ENCODE peak calls at places on chromosomes 5 and 9, in four cellular contexts. O, S, M and E are unnamed samples.
A peak's percentile ranks its signal among the peaks of the same experiment; 100 is the strongest.

GRCh38 chr9:91157891-91158660 is 203.6 kb downstream of the AUH start:
- DNase-seq in O (no peak), S (no peak), M (no peak), E (no peak)

GRCh38 chr5:111135946-111136345 is 43.8 kb downstream of the WDR36 start:
- DNase-seq in O (no peak), S (peak; percentile 35), M (no peak), E (peak; percentile 83)

GRCh38 chr5:133489632-133490031 is 122.7 kb downstream of the FSTL4 start:
- DNase-seq in O (no peak), S (no peak), M (no peak), E (peak; percentile 37)

GRCh38 chr9:4126184-4126865 is 173.5 kb downstream of the GLIS3 start:
- DNase-seq in O (no peak), S (peak; percentile 86), M (peak; percentile 46), E (peak; percentile 72)

GRCh38 chr5:59036274-59036961 is 453.5 kb downstream of the RAB3C start:
- DNase-seq in O (peak; percentile 33), S (peak; percentile 95), M (no peak), E (peak; percentile 93)

GRCh38 chr5:5978501-5979361 is 399.6 kb downstream of the MED10 start:
- DNase-seq in O (no peak), S (no peak), M (no peak), E (no peak)

GRCh38 chr9:33211695-33212393 is 28.1 kb upstream of the SPINK4 start:
- DNase-seq in O (no peak), S (no peak), M (peak; percentile 18), E (peak; percentile 82)

GRCh38 chr9:112867275-112867991 is 23.2 kb downstream of the SLC46A2 start:
- DNase-seq in O (no peak), S (peak; percentile 66), M (peak; percentile 41), E (peak; percentile 90)

GRCh38 chr9:75146229-75146628 is 57.9 kb downstream of the OSTF1 start:
- DNase-seq in O (no peak), S (peak; percentile 70), M (no peak), E (peak; percentile 69)

GRCh38 chr9:96856363-96857286 is 2.3 kb upstream of the ZNF782 start:
- DNase-seq in O (no peak), S (peak; percentile 71), M (no peak), E (peak; percentile 67)

GRCh38 chr5:16066810-16067209 is 112.8 kb downstream of the MARCHF11 start:
- DNase-seq in O (no peak), S (no peak), M (no peak), E (no peak)

GRCh38 chr9:129162901-129163670 is 15.0 kb downstream of the IER5L start:
- DNase-seq in O (no peak), S (no peak), M (no peak), E (no peak)

GRCh38 chr5:14039576-14039975 is 95.1 kb upstream of the DNAH5 start:
- DNase-seq in O (no peak), S (peak; percentile 50), M (peak; percentile 31), E (peak; percentile 87)

GRCh38 chr5:20157089-20157488 is 169.1 kb upstream of the CDH18 start:
- DNase-seq in O (no peak), S (no peak), M (no peak), E (no peak)

GRCh38 chr9:17229945-17230560 is 95.2 kb downstream of the CNTLN start:
- DNase-seq in O (no peak), S (no peak), M (no peak), E (no peak)

GRCh38 chr5:43332401-43332800 is 19.2 kb upstream of the HMGCS1 start:
- DNase-seq in O (no peak), S (no peak), M (no peak), E (no peak)

GRCh38 chr9:127572961-127573727 is 38.9 kb upstream of the STXBP1 start:
- DNase-seq in O (no peak), S (peak; percentile 71), M (no peak), E (no peak)

GRCh38 chr9:30723656-30724055 is 1660.8 kb upstream of the ACO1 start:
- DNase-seq in O (no peak), S (peak; percentile 40), M (no peak), E (peak; percentile 31)

GRCh38 chr9:83920469-83920941 is 727 bp downstream of the KIF27 start:
- DNase-seq in O (peak; percentile 58), S (peak; percentile 71), M (peak; percentile 60), E (peak; percentile 63)

GRCh38 chr9:133855802-133856592 is 117.8 kb upstream of the SARDH start:
- DNase-seq in O (peak; percentile 44), S (peak; percentile 74), M (no peak), E (no peak)

GRCh38 chr9:33109097-33109496 is 32.6 kb upstream of the SMU1 start:
- DNase-seq in O (no peak), S (no peak), M (no peak), E (no peak)

GRCh38 chr9:21434202-21435014 is 5.8 kb upstream of the IFNA1 start:
- DNase-seq in O (no peak), S (peak; percentile 78), M (peak; percentile 28), E (peak; percentile 40)

GRCh38 chr5:42514759-42515158 is 91.5 kb downstream of the GHR start:
- DNase-seq in O (no peak), S (no peak), M (no peak), E (peak; percentile 7)

GRCh38 chr5:149834246-149834855 is 104.2 kb downstream of the PPARGC1B start:
- DNase-seq in O (peak; percentile 55), S (peak; percentile 90), M (peak; percentile 87), E (peak; percentile 62)

GRCh38 chr5:174413520-174414314 is 310.7 kb upstream of the MSX2 start:
- DNase-seq in O (no peak), S (peak; percentile 4), M (no peak), E (no peak)

GRCh38 chr5:1667648-1668140 is 131.9 kb downstream of the MRPL36 start:
- DNase-seq in O (no peak), S (no peak), M (no peak), E (no peak)

GRCh38 chr9:82560036-82560435 is 502.9 kb downstream of the RASEF start:
- DNase-seq in O (no peak), S (no peak), M (no peak), E (no peak)

GRCh38 chr5:14560091-14560595 is 21.4 kb upstream of the OTULINL start:
- DNase-seq in O (no peak), S (no peak), M (no peak), E (no peak)

GRCh38 chr9:116303270-116303904 is 149.8 kb downstream of the PAPPA start:
- DNase-seq in O (no peak), S (no peak), M (no peak), E (no peak)

GRCh38 chr5:169637085-169637855 is at the start of gene DOCK2:
- DNase-seq in O (no peak), S (no peak), M (no peak), E (no peak)

GRCh38 chr5:169634606-169635005 is 2.5 kb upstream of the DOCK2 start:
- DNase-seq in O (no peak), S (no peak), M (no peak), E (no peak)

GRCh38 chr5:169637856-169638190 is 748 bp downstream of the DOCK2 start:
- DNase-seq in O (no peak), S (no peak), M (no peak), E (no peak)

GRCh38 chr5:169635933-169636332 is 1.1 kb upstream of the DOCK2 start:
- DNase-seq in O (no peak), S (no peak), M (no peak), E (no peak)

DNA sequence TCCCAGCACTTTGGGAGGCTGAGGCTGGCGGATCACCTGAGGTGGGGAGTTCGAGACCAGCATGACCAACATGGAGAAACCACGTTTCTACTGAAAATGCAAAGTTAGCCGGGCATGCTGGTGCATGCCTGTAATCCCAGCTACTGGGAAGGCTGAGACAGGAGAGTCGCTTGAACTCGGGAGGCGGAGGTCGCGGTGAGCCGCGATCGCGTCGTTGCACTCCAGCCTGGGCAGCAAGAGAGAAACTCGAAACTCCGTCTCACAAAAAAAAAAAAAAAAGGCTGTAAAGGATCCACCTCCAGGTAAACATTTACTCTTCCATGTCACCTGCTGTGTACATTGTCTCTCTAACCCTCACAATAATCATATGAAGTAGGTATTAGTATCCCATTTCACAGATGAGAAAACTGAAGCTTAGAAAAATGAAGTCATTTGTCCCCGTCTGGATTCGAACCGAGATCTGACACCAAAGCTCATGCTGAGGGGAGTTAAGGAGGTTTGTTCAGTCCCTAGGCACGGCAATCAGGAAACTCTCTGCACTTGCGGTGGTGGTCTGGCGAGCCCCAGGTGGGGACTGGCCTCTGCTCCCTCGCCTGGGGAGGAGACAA is 494 bp upstream of the DOCK2 start:
- DNase-seq in O (no peak), S (no peak), M (no peak), E (no peak)
- H3K4me3 ChIP-seq in O (no peak overlapping the region), S (peak overlapping the region; percentile 23), M (no peak overlapping the region), E (no peak overlapping the region)

GRCh38 chr9:25517701-25518100 is 160.5 kb downstream of the TUSC1 start:
- DNase-seq in O (no peak), S (no peak), M (no peak), E (no peak)

GRCh38 chr9:25513509-25514033 is 164.7 kb downstream of the TUSC1 start:
- DNase-seq in O (no peak), S (no peak), M (no peak), E (peak; percentile 1)

GRCh38 chr9:25519286-25519685 is 159.0 kb downstream of the TUSC1 start:
- DNase-seq in O (no peak), S (no peak), M (no peak), E (peak; percentile 6)
- H3K4me3 ChIP-seq in O (no peak overlapping the region), S (no peak overlapping the region), M (no peak overlapping the region), E (no peak overlapping the region)

DNA sequence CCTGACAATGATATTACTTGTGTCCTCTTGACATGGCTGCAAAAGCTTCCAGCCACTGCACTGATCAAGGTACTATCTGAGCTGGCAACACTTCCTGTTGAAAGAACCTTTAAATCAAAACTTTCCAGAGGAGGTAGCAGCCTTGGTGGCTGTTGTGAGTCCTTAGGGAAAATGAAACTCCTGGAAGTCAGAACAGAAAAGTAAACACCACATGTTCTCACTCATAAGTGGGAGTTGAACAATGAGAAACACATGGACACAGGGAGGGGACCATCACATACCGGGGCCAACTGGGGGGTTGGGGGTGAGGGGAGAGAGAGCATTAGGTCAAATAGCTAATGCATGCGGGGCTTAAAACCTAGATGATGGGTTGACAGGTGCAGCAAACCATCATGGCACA is 35.1 kb downstream of the PTTG1 start:
- DNase-seq in O (no peak), S (no peak), M (no peak), E (no peak)
- H3K4me3 ChIP-seq in O (no peak overlapping the region), S (no peak overlapping the region), M (no peak overlapping the region), E (no peak overlapping the region)

GRCh38 chr9:123237220-123237619 is 31.2 kb downstream of the STRBP start:
- DNase-seq in O (no peak), S (no peak), M (no peak), E (no peak)

GRCh38 chr9:123232332-123232731 is 36.1 kb downstream of the STRBP start:
- DNase-seq in O (no peak), S (no peak), M (no peak), E (no peak)

GRCh38 chr9:123238364-123238763 is 30.0 kb downstream of the STRBP start:
- DNase-seq in O (no peak), S (no peak), M (no peak), E (no peak)

GRCh38 chr9:123234853-123235252 is 33.5 kb downstream of the STRBP start:
- DNase-seq in O (no peak), S (no peak), M (no peak), E (no peak)

DNA sequence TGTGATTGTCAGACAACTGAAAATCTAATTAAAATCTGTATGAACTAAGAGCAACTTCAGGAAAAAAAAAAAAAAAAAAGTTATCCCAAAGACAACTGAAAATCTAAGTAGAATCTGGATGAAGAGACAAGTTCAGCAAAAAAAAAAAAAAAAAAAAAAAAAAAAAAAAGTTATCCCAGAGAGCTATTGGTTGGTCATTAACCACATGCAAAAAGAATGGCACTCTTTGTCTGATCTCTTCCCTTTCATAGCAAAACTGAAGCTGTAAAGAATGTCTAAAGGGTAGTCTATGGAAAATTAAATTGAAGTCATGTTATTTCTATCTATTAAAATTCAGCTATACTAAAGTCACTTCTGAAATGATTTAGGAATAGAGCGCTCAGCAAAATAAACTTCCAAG is 32.9 kb downstream of the STRBP start:
- DNase-seq in O (no peak), S (no peak), M (no peak), E (no peak)
- H3K4me3 ChIP-seq in O (no peak overlapping the region), S (no peak overlapping the region), M (no peak overlapping the region), E (no peak overlapping the region)

GRCh38 chr9:131255731-131256197 is 20.5 kb downstream of the FAM78A start:
- DNase-seq in O (no peak), S (no peak), M (no peak), E (no peak)
- H3K4me3 ChIP-seq in O (no peak overlapping the region), S (no peak overlapping the region), M (no peak overlapping the region), E (no peak overlapping the region)